ENCODE peak calls at places on chromosome 11, in six cellular contexts. Y is lung, W is GM23338, X is GM12878, G is mammary epithelial cell, B is transverse colon. Q is an unnamed sample.

GRCh38 chr11:37352485-37352884 is 754.4 kb upstream of the RAG2 start:
- DNase-seq in G (no peak), Y (no peak), B (no peak), W (no peak), X (no peak), Q (no peak)

GRCh38 chr11:118615996-118616395 is 8.6 kb downstream of the PHLDB1 start:
- DNase-seq in X (no peak), Y (no peak), W (peak; percentile 70), B (no peak), G (no peak), Q (no peak)

GRCh38 chr11:8809605-8810272 is 101.2 kb upstream of the AKIP1 start:
- DNase-seq in X (no peak), B (no peak), G (no peak), W (no peak), Y (no peak), Q (no peak)

GRCh38 chr11:74697722-74698121 is 33.5 kb downstream of the CHRDL2 start:
- DNase-seq in B (no peak), G (no peak), X (no peak), Y (no peak), W (no peak), Q (no peak)

GRCh38 chr11:5280582-5281102 is 10.9 kb upstream of the HBE1 start:
- DNase-seq in Y (peak; percentile 56), B (no peak), G (peak; percentile 98), X (peak; percentile 47), W (peak; percentile 51), Q (peak; percentile 79)

GRCh38 chr11:36427079-36427478 is 83.0 kb downstream of the TRAF6 start:
- DNase-seq in X (no peak), G (no peak), Y (no peak), B (no peak), W (no peak), Q (no peak)

GRCh38 chr11:110447343-110447742 is 17.6 kb downstream of the FDX1 start:
- DNase-seq in B (no peak), Y (no peak), X (no peak), W (no peak), G (no peak), Q (no peak)

GRCh38 chr11:71423181-71423790 is 24.9 kb downstream of the DHCR7 start:
- DNase-seq in Y (no peak), B (no peak), X (no peak), G (peak; percentile 62), W (no peak), Q (no peak)

GRCh38 chr11:1744879-1745700 is 5.3 kb downstream of the IFITM10 start:
- DNase-seq in G (no peak), Y (no peak), B (no peak), W (no peak), X (no peak), Q (no peak)

GRCh38 chr11:31500560-31500959 is 8.9 kb downstream of the IMMP1L start:
- DNase-seq in G (no peak), B (no peak), X (no peak), W (no peak), Y (no peak), Q (no peak)

GRCh38 chr11:88410056-88410455 is 72.5 kb upstream of the CTSC start:
- DNase-seq in X (no peak), Y (no peak), B (no peak), W (no peak), G (peak; percentile 62), Q (no peak)

GRCh38 chr11:2271327-2272240 is 1.2 kb upstream of the ASCL2 start:
- DNase-seq in Y (peak; percentile 24), X (no peak), W (peak; percentile 47), B (no peak), G (no peak), Q (no peak)

GRCh38 chr11:4862447-4863236 is 13.6 kb upstream of the OR51S1 start:
- DNase-seq in B (no peak), W (peak; percentile 80), G (no peak), Y (no peak), X (no peak), Q (no peak)

GRCh38 chr11:66691311-66691980 is 13.8 kb upstream of the RBM4B start:
- DNase-seq in Y (no peak), G (no peak), X (no peak), W (no peak), B (no peak), Q (no peak)

GRCh38 chr11:113193894-113194293 is 120.5 kb upstream of the TTC12 start:
- DNase-seq in W (no peak), G (no peak), B (no peak), Y (no peak), X (peak; percentile 11), Q (peak; percentile 3)

GRCh38 chr11:111445586-111445985 is 66.5 kb upstream of the POU2AF1 start:
- DNase-seq in W (no peak), Y (no peak), B (no peak), X (no peak), G (no peak), Q (no peak)

GRCh38 chr11:8261921-8262551 is 1.6 kb downstream of the LMO1 start:
- DNase-seq in X (no peak), Y (no peak), B (no peak), W (peak; percentile 18), G (no peak), Q (no peak)

GRCh38 chr11:3216027-3216525 is 2.5 kb downstream of the MRGPRG start:
- DNase-seq in W (no peak), X (no peak), B (peak; percentile 1), G (no peak), Y (no peak), Q (no peak)

GRCh38 chr11:128521697-128522062 is 65.7 kb downstream of the ETS1 start:
- DNase-seq in B (no peak), X (no peak), Y (peak; percentile 40), G (no peak), W (no peak), Q (peak; percentile 46)

GRCh38 chr11:101456812-101457211 is 127.0 kb downstream of the TRPC6 start:
- DNase-seq in Y (no peak), G (no peak), X (no peak), B (no peak), W (no peak), Q (no peak)

GRCh38 chr11:112760378-112761060 is 200.7 kb upstream of the NCAM1 start:
- DNase-seq in X (no peak), G (no peak), Y (no peak), B (no peak), W (no peak), Q (no peak)

GRCh38 chr11:2804189-2804588 is 81.4 kb downstream of the CDKN1C start:
- DNase-seq in X (no peak), Y (peak; percentile 18), W (no peak), G (no peak), B (peak; percentile 4), Q (no peak)

GRCh38 chr11:108620958-108621772 is 27.6 kb upstream of the EXPH5 start:
- DNase-seq in W (no peak), G (peak; percentile 78), X (peak; percentile 86), B (no peak), Y (no peak), Q (peak; percentile 87)

GRCh38 chr11:126971305-126971704 is 29.3 kb downstream of the KIRREL3 start:
- DNase-seq in W (no peak), G (no peak), Y (no peak), B (no peak), X (no peak), Q (no peak)

GRCh38 chr11:84564180-84564866 is 1062.8 kb downstream of the DLG2 start:
- DNase-seq in X (no peak), B (peak; percentile 51), W (peak; percentile 56), Y (no peak), G (peak; percentile 32), Q (peak; percentile 52)
- H3K4me3 ChIP-seq in X (no peak overlapping the region), B (no peak overlapping the region), W (no peak overlapping the region), Y (no peak overlapping the region), G (no peak overlapping the region), Q (no peak overlapping the region)

DNA sequence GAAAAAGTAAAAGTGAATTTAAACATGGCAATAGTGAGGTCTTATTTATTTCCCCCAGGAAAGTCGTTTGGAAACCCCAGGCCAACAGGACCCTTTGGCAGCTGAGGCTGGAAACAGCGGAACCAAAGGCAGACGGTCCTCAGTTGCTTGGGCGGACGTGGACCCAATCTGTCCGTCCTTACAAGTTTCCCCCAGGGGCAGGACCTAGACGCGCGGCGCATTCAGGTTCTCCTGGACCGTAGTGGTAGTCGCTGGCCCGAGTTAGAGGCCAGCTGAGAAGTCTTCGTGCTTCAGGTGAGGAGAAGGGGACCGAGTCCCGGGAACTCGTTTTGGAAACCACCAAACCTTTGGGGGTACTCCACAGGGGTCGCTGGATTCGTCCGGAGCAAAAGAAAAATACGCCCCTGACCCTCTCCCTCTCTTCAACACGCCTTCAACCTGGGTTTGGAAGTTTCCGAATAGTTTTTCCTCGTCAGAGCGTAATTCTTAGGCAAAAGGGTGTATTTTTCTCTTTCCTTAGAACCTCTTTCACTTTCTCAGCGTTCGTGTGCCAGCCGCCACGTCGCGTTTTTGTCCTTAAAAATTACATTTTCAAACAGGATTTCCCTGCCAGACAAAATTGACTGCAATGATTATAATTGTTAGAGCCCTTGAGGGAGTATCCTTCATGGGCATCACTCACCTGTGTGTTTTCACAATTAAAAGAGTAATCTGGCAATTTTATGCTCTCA is 2.1 kb downstream of the METTL15 start:
- DNase-seq in G (peak; percentile 71), Y (peak; percentile 70), B (peak; percentile 76), X (peak; percentile 25), W (peak; percentile 84), Q (peak; percentile 86)
- TF ChIP-seq CTCF in G (no peak), Y (no peak), B (no peak), X (no peak), W (no peak), Q (no peak)

GRCh38 chr11:47864910-47865309 is 16.8 kb upstream of the NUP160 start:
- DNase-seq in W (no peak), G (no peak), Y (no peak), X (no peak), B (no peak), Q (no peak)

GRCh38 chr11:47861762-47862161 is 13.6 kb upstream of the NUP160 start:
- DNase-seq in B (no peak), G (no peak), X (no peak), Y (no peak), W (no peak), Q (no peak)

GRCh38 chr11:47860526-47860925 is 12.4 kb upstream of the NUP160 start:
- DNase-seq in Y (no peak), X (no peak), G (no peak), B (no peak), W (no peak), Q (no peak)

GRCh38 chr11:47863189-47863892 is 15.2 kb upstream of the NUP160 start:
- DNase-seq in Y (no peak), B (no peak), X (no peak), G (no peak), W (no peak), Q (peak; percentile 60)

GRCh38 chr11:47863893-47864430 is 15.8 kb upstream of the NUP160 start:
- DNase-seq in G (no peak), Y (no peak), B (no peak), X (no peak), W (no peak), Q (no peak)
- H3K4me3 ChIP-seq in G (no peak overlapping the region), Y (no peak overlapping the region), B (no peak overlapping the region), X (no peak overlapping the region), W (no peak overlapping the region), Q (no peak overlapping the region)

DNA sequence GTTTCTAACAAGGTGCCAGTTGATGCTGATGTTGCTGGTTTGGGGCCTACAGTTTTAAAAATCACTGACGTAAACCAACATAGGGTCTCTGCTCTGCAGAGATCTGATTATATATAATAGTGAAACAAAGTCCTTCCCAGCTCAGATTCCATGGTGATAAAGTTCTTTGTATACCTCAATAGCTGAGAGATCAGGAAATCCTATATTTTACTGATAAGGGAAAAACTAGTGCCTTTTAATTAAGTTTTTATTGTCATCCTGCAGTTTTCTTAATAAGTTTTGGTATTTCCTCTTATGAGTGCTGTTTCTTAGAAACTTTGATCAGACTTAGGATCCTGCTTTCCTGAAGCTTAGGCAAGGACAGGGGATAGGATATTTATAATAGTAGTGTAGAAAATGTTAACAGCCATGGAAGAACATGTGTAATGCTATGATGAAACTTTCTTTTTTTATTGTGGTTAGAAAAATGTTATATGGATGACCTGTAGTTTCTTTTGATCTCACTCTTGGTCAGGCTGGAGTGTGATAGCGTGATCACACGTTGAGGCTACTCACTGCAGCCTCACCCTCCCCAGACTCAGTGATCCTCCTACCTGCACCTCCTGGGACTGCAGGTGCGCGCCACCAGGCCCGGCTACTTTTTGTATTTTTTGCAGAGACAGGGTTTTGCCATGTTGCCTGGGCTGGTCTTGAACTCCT is 14.1 kb downstream of the CAPRIN1 start:
- DNase-seq in Y (no peak), G (peak; percentile 37), X (no peak), W (peak; percentile 62), B (no peak), Q (no peak)
- TF ChIP-seq CTCF in Y (no peak), G (no peak), X (peak; percentile 6), W (peak; percentile 29), B (no peak), Q (no peak)